ENCODE peak calls at places on chromosomes 13 and 19, in eight cellular contexts. G is AG04450, T is prostate gland, V is AG09309, H is lower leg skin, A is colonic mucosa, P is heart left ventricle, N is osteoblast. M is an unnamed sample.

GRCh38 chr13:41154042-41154441 is 21.4 kb upstream of the KBTBD6 start:
- DNase-seq in V (no peak), P (no peak), N (no peak), G (no peak), A (no peak), H (no peak), T (no peak), M (no peak)

GRCh38 chr19:50906217-50906616 is 5.0 kb downstream of the KLK4 start:
- DNase-seq in P (no peak), T (peak), V (no peak), H (no peak), G (no peak), N (peak), A (peak), M (peak)

GRCh38 chr19:30924670-30925069 is 424.6 kb downstream of the TSHZ3 start:
- DNase-seq in T (no peak), A (no peak), P (no peak), G (no peak), V (no peak), H (peak), N (no peak), M (no peak)

GRCh38 chr19:317710-318508 is 26.7 kb downstream of the MIER2 start:
- DNase-seq in P (no peak), V (no peak), N (peak), A (no peak), G (no peak), H (peak), T (no peak), M (no peak)

GRCh38 chr19:46487178-46487801 is 8.4 kb downstream of the PNMA8B start:
- DNase-seq in N (peak), G (no peak), A (no peak), V (no peak), P (no peak), T (no peak), H (no peak), M (no peak)

GRCh38 chr13:29571876-29572570 is 23.5 kb downstream of the SLC7A1 start:
- DNase-seq in P (no peak), G (no peak), H (no peak), T (no peak), A (no peak), V (no peak), N (no peak), M (no peak)

GRCh38 chr13:110137677-110138008 is 169.3 kb downstream of the COL4A1 start:
- DNase-seq in N (peak), T (peak), A (peak), V (no peak), H (no peak), G (no peak), P (peak), M (no peak)

GRCh38 chr19:50723069-50723468 is at the start of gene CLEC11A:
- DNase-seq in V (peak), G (peak), H (peak), A (peak), N (peak), T (no peak), P (peak), M (peak)

GRCh38 chr13:98206946-98207345 is 29.9 kb upstream of the RNF113B start:
- DNase-seq in A (no peak), V (peak), N (peak), P (no peak), T (peak), G (peak), H (no peak), M (peak)

GRCh38 chr19:5789886-5790572 is 934 bp downstream of the DUS3L start:
- DNase-seq in V (no peak), P (no peak), N (peak), A (no peak), H (peak), T (peak), G (no peak), M (no peak)

GRCh38 chr13:91655731-91656130 is 257.3 kb downstream of the GPC5 start:
- DNase-seq in T (no peak), N (no peak), P (no peak), A (no peak), V (no peak), H (no peak), G (no peak), M (no peak)
- H3K4me3 ChIP-seq in T (no peak), N (no peak), P (no peak), A (no peak), V (no peak), H (no peak), G (no peak), M (no peak)

GRCh38 chr19:16571283-16571682 is 932 bp downstream of the SLC35E1 start:
- DNase-seq in T (no peak), V (no peak), A (no peak), P (no peak), G (no peak), H (no peak), N (peak), M (peak)
- TF ChIP-seq CTCF in T (no peak), V (no peak), A (no peak), P (no peak), G (no peak), H (no peak), N (no peak), M (no peak)

GRCh38 chr19:21483589-21484170 is 21.7 kb upstream of the ZNF429 start:
- DNase-seq in T (no peak), G (no peak), A (peak), P (peak), V (no peak), H (peak), N (peak), M (peak)
- H3K4me3 ChIP-seq in T (no peak), G (no peak), A (no peak), P (peak), V (no peak), H (no peak), N (peak), M (no peak)

DNA sequence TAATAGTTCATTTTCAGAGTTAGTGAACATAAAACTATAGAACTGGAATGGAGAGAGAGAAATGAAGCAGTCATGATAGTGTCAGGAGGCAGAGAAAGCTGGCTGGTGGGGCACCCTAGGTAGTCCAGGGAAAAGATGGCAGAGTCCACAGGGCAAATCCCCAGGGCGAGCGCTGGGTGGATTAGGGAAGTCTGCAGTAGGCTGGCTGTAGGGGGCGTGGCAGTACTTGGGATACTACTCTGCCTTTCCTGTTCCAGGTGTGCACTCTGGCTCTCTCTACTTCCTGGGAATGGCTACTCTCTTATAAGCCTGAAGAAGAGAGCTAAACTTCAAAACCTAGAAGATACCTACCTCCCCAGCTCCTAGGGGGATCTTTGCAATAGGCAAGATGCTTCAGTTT is 232.9 kb upstream of the SLC10A2 start:
- DNase-seq in P (no peak), N (no peak), V (no peak), T (no peak), G (no peak), H (no peak), A (peak), M (no peak)
- TF ChIP-seq CTCF in P (no peak), N (no peak), V (no peak), T (no peak), G (no peak), H (no peak), A (no peak), M (no peak)

GRCh38 chr13:46613409-46614049 is 60.6 kb downstream of the LRCH1 start:
- DNase-seq in P (no peak), N (no peak), A (no peak), T (no peak), H (no peak), V (no peak), G (no peak), M (no peak)

GRCh38 chr13:46617885-46618284 is 64.9 kb downstream of the LRCH1 start:
- DNase-seq in A (no peak), N (no peak), P (no peak), V (no peak), H (no peak), T (no peak), G (no peak), M (no peak)

GRCh38 chr13:46617382-46617781 is 64.4 kb downstream of the LRCH1 start:
- DNase-seq in A (no peak), P (no peak), V (no peak), G (no peak), H (no peak), N (no peak), T (no peak), M (no peak)

GRCh38 chr13:46614582-46614981 is 61.6 kb downstream of the LRCH1 start:
- DNase-seq in T (no peak), N (peak), A (no peak), H (no peak), P (no peak), V (no peak), G (peak), M (peak)

DNA sequence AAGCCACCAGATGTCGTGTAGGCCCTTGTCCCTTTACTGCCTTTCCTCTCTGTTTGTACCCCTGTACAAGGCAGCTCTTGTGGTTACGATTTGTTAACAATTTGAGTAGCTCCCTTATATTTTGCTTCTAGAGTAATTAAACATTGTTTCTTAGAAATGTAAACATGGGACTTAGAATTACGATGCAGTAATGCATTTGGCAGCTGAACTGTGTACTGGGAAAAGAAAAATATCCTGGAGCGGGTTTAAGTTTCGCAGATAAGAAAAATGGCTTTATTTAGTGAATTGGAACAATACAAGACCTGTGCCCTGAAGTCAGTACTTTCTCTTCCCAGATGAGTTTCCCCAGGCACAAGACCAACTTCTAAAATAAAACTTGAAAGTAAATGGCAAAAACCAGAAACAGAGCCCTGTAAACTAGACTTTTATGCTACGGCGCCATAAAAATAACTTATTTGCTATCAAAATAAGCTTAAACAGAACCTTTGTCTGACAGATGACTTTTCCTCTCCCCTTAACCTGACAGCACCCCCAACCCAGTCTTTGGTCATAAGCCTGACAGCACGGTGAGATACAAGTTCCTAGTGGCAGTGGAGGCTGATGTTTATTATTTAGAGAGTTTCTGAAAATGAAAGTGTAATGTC is 63.0 kb downstream of the LRCH1 start:
- DNase-seq in V (no peak), P (no peak), G (no peak), A (no peak), H (no peak), N (peak), T (no peak), M (peak)
- H3K4me3 ChIP-seq in V (no peak), P (peak), G (peak), A (no peak), H (no peak), N (peak), T (peak), M (peak)

DNA sequence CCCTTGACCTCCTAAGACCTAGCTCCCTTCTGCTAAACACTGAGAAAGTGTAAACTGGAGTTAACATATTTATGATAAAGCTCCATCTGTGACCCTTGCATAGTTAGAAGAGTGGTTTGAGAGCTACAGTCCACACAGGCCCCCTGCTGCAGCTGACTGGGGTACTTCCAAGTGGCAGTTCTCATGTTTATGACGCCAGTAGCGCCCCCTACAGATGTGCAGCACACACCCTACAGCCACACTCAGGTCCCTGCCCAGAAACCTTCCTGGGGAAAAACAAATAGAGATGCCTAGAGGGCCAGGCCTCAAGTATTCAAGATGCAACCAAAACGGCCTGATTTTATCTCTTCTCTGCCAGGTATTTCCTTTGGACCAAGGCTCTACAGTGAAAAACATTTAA is 553.2 kb downstream of the EFNB2 start:
- DNase-seq in G (no peak), P (no peak), N (no peak), H (no peak), A (no peak), V (no peak), T (no peak), M (no peak)
- TF ChIP-seq CTCF in G (no peak), P (no peak), N (no peak), H (no peak), A (no peak), V (no peak), T (no peak), M (no peak)

GRCh38 chr13:50099473-50099872 is 84.2 kb downstream of the KCNRG start:
- DNase-seq in H (no peak), T (no peak), P (no peak), V (no peak), G (no peak), N (no peak), A (no peak), M (no peak)
- H3K4me3 ChIP-seq in H (no peak), T (no peak), P (no peak), V (no peak), G (no peak), N (no peak), A (no peak), M (no peak)

DNA sequence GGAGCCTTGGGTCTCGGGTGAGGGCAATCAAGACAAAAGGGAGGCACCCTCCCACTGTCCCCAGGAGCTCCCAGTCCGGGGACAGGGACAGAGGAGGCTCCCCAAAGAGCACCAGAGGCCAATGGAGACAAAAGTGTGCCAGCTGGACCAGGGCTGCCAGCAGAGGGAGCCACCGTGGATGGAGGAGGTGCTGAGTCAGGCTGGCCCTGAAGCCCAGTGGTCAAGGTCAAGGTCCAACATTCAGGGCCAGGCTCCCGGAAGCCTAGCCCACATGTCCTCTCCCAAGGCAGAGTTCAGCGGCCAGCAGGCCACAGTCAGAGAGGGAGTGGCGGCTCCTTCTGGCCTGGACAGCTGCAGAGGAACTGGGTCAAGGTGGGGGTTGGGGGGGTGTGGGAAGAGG is 8.4 kb downstream of the COL5A3 start:
- DNase-seq in V (no peak), T (no peak), N (peak), A (peak), P (peak), H (no peak), G (no peak), M (peak)
- TF ChIP-seq CTCF in V (peak), T (no peak), N (peak), A (peak), P (peak), H (no peak), G (peak), M (peak)

GRCh38 chr19:29415507-29415906 is 110.3 kb upstream of the VSTM2B start:
- DNase-seq in V (no peak), A (no peak), P (no peak), T (no peak), N (peak), G (no peak), H (no peak), M (no peak)

GRCh38 chr19:29420482-29421185 is 105.2 kb upstream of the VSTM2B start:
- DNase-seq in A (no peak), P (no peak), G (no peak), T (no peak), N (no peak), V (no peak), H (no peak), M (no peak)

GRCh38 chr19:29418106-29418684 is 107.6 kb upstream of the VSTM2B start:
- DNase-seq in P (no peak), G (no peak), N (no peak), T (no peak), H (no peak), V (no peak), A (no peak), M (no peak)

GRCh38 chr19:29420065-29420464 is 105.7 kb upstream of the VSTM2B start:
- DNase-seq in T (no peak), A (no peak), P (no peak), V (no peak), H (no peak), N (peak), G (no peak), M (no peak)

DNA sequence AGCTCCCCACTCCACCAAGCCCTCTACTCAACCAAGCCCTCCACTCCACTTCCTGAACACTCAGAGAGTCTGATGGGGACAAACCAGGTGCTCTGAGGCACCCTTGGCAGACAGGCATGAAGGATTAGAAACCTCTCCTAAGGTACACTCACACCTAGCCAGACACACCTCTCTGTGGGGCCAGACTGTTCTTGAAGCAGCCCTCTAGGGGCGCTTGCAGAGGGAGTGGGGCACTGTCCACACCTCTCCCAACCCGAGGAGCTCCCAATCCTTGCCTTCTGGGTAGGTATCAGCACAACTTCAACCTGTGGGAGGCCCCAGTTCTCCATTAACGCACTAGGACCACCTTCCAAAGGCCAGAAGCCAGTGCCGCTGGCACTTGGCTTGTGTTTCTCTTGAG is 108.7 kb upstream of the VSTM2B start:
- DNase-seq in N (peak), V (no peak), A (no peak), H (no peak), T (no peak), G (no peak), P (no peak), M (no peak)
- H3K4me3 ChIP-seq in N (no peak), V (no peak), A (no peak), H (no peak), T (no peak), G (no peak), P (no peak), M (no peak)

DNA sequence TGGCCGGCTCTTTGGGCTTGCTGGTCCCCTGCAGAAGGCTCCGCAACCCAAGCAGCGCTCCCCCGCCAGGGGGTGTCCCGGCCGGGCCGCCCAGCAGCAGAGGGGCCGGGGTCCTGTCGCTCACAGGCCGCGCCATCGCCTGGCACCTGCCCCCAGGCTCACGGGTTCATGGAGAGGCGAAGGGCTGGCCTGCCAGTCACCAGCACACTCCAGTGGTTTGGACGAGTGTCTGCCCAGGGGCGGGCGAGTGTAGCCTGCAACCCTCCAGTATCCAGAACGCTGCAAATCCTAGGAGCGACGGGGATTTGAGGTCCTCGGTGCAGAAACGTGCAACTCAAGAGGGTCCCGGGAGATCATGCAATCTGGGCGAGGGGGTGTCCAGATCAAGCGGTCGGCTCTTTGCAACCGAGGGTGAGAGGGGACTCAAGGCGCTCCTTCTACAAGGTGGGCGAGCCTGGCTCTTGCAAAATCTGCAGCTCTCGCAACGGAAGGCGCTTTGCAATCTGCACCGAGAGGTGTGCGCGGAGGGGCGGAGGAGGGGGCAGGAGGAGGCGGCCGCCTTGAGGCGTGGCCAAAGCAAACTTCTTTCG is at the start of gene DBP:
- DNase-seq in G (no peak), P (no peak), N (peak), T (no peak), H (peak), V (no peak), A (no peak), M (no peak)
- TF ChIP-seq CTCF in G (peak), P (peak), N (no peak), T (no peak), H (no peak), V (peak), A (no peak), M (no peak)